ENCODE peak calls at places on chromosomes 5 and 9, in four cellular contexts. I is stomach, A is spleen, Z is astrocyte of the cerebellum. O is an unnamed sample.

GRCh38 chr5:27328480-27328879 is 290.1 kb upstream of the CDH9 start:
- DNase-seq in Z (no peak), I (no peak), A (no peak), O (no peak)

GRCh38 chr5:88833371-88834107 is 49.4 kb downstream of the MEF2C start:
- DNase-seq in Z (peak; percentile 66), I (no peak), A (peak; percentile 52), O (no peak)

GRCh38 chr5:132190161-132190817 is 37.4 kb downstream of the P4HA2 start:
- DNase-seq in A (no peak), I (no peak), Z (peak; percentile 51), O (no peak)

GRCh38 chr5:64585654-64586053 is 79.8 kb downstream of the RGS7BP start:
- DNase-seq in Z (no peak), A (no peak), I (no peak), O (no peak)

GRCh38 chr5:54756796-54757402 is 228.5 kb downstream of the ESM1 start:
- DNase-seq in I (no peak), Z (no peak), A (no peak), O (no peak)

GRCh38 chr9:71147368-71147767 is 25.9 kb upstream of the TRPM3 start:
- DNase-seq in A (no peak), Z (no peak), I (no peak), O (no peak)

GRCh38 chr5:150514708-150515211 is 6.8 kb downstream of the NDST1 start:
- DNase-seq in I (peak; percentile 80), A (no peak), Z (no peak), O (no peak)

GRCh38 chr5:151740336-151740942 is 18.0 kb downstream of the ATOX1 start:
- DNase-seq in Z (peak; percentile 88), I (peak; percentile 29), A (no peak), O (no peak)

GRCh38 chr5:98735806-98736507 is 37.5 kb upstream of the RGMB start:
- DNase-seq in A (no peak), Z (no peak), I (no peak), O (no peak)

GRCh38 chr5:118068886-118069285 is 919.5 kb downstream of the DTWD2 start:
- DNase-seq in Z (no peak), A (no peak), I (no peak), O (no peak)

GRCh38 chr5:89315194-89315593 is 432.2 kb upstream of the MEF2C start:
- DNase-seq in I (no peak), Z (peak; percentile 82), A (no peak), O (no peak)

GRCh38 chr5:68738236-68738635 is 355.6 kb upstream of the SLC30A5 start:
- DNase-seq in A (no peak), Z (no peak), I (no peak), O (peak; percentile 49)

GRCh38 chr9:133107245-133107722 is 13.8 kb downstream of the RALGDS start:
- DNase-seq in A (peak; percentile 47), I (no peak), Z (no peak), O (peak; percentile 43)

GRCh38 chr5:138844812-138845513 is 30.2 kb downstream of the LRRTM2 start:
- DNase-seq in A (no peak), Z (peak; percentile 59), I (no peak), O (no peak)

GRCh38 chr9:88534456-88535225 is at the start of gene NXNL2:
- DNase-seq in A (peak; percentile 79), I (peak; percentile 77), Z (peak; percentile 44), O (peak; percentile 90)

GRCh38 chr5:33539192-33539591 is 98.4 kb downstream of the TARS1 start:
- DNase-seq in A (no peak), Z (no peak), I (no peak), O (no peak)

GRCh38 chr9:137138701-137139467 is at the start of gene GRIN1:
- DNase-seq in I (no peak), A (no peak), Z (no peak), O (no peak)

GRCh38 chr5:120454094-120454798 is 9.9 kb upstream of the PRR16 start:
- DNase-seq in I (no peak), A (no peak), Z (peak; percentile 92), O (no peak)

GRCh38 chr9:22158983-22159382 is 149.9 kb upstream of the CDKN2B start:
- DNase-seq in A (no peak), Z (no peak), I (peak; percentile 27), O (no peak)

GRCh38 chr9:33289501-33289900 is 815 bp upstream of the NFX1 start:
- DNase-seq in A (peak; percentile 84), Z (no peak), I (no peak), O (no peak)

GRCh38 chr9:131728961-131729360 is 10.9 kb downstream of the RAPGEF1 start:
- DNase-seq in A (peak; percentile 88), Z (no peak), I (no peak), O (no peak)
- H3K4me3 ChIP-seq in A (peak overlapping the region; percentile 49), Z (no peak overlapping the region), I (no peak overlapping the region), O (no peak overlapping the region)

GRCh38 chr9:35606138-35606504 is 1.1 kb downstream of the TESK1 start:
- DNase-seq in Z (no peak), I (no peak), A (no peak), O (no peak)

GRCh38 chr9:35603986-35604577 is 980 bp upstream of the TESK1 start:
- DNase-seq in Z (peak; percentile 99), A (peak; percentile 100), I (peak; percentile 100), O (peak; percentile 99)

GRCh38 chr9:35604578-35605335 is at the start of gene TESK1:
- DNase-seq in Z (no peak), A (peak; percentile 96), I (peak; percentile 89), O (peak; percentile 86)

GRCh38 chr9:35605336-35606137 is 475 bp downstream of the TESK1 start:
- DNase-seq in I (no peak), A (peak; percentile 91), Z (no peak), O (no peak)

GRCh38 chr9:35603506-35603985 is 1.5 kb upstream of the TESK1 start:
- DNase-seq in A (peak; percentile 82), Z (no peak), I (peak; percentile 56), O (no peak)
- H3K4me3 ChIP-seq in A (peak overlapping the region; percentile 92), Z (peak overlapping the region; percentile 40), I (peak overlapping the region; percentile 93), O (peak overlapping the region; percentile 23)

GRCh38 chr5:115623632-115624031 is 2.2 kb downstream of the TMED7 start:
- DNase-seq in I (no peak), A (no peak), Z (no peak), O (no peak)
- H3K4me3 ChIP-seq in I (peak overlapping the region; percentile 87), A (peak overlapping the region; percentile 86), Z (peak overlapping the region; percentile 89), O (peak overlapping the region; percentile 69)

GRCh38 chr5:6349387-6349786 is 29.0 kb downstream of the MED10 start:
- DNase-seq in I (no peak), A (no peak), Z (no peak), O (no peak)

GRCh38 chr5:6350277-6351090 is 27.9 kb downstream of the MED10 start:
- DNase-seq in I (no peak), A (no peak), Z (no peak), O (no peak)

GRCh38 chr5:6348476-6349000 is 29.8 kb downstream of the MED10 start:
- DNase-seq in Z (no peak), I (no peak), A (no peak), O (no peak)

GRCh38 chr5:6347165-6347564 is 31.2 kb downstream of the MED10 start:
- DNase-seq in Z (no peak), I (no peak), A (no peak), O (peak; percentile 52)

GRCh38 chr5:6347673-6348072 is 30.7 kb downstream of the MED10 start:
- DNase-seq in A (no peak), I (no peak), Z (no peak), O (peak; percentile 41)
- H3K4me3 ChIP-seq in A (no peak overlapping the region), I (no peak overlapping the region), Z (no peak overlapping the region), O (no peak overlapping the region)

DNA sequence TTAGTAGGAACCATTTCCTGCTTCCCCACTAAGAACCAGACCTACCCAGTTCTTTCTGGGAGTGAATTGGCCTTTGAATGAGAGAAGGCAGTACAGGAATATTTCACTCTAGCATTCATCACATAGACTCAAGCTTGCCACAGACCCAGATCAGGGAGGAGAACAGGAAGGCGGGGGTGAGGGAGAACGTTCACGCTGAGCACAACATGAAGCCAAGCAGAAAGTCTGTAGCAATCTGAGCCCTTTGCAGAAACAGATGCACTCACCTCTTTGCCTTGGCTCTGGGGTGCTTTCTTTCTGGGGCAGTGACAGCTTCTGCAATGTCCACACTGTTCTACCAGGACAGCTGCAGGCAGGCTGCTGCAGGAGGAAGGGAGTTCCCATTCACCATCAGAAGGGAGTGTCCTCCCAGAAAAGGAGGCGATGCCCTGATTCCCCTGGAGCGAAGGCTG is 11.5 kb upstream of the FGF1 start:
- DNase-seq in Z (no peak), A (no peak), I (no peak), O (no peak)
- H3K4me3 ChIP-seq in Z (no peak overlapping the region), A (no peak overlapping the region), I (no peak overlapping the region), O (no peak overlapping the region)

DNA sequence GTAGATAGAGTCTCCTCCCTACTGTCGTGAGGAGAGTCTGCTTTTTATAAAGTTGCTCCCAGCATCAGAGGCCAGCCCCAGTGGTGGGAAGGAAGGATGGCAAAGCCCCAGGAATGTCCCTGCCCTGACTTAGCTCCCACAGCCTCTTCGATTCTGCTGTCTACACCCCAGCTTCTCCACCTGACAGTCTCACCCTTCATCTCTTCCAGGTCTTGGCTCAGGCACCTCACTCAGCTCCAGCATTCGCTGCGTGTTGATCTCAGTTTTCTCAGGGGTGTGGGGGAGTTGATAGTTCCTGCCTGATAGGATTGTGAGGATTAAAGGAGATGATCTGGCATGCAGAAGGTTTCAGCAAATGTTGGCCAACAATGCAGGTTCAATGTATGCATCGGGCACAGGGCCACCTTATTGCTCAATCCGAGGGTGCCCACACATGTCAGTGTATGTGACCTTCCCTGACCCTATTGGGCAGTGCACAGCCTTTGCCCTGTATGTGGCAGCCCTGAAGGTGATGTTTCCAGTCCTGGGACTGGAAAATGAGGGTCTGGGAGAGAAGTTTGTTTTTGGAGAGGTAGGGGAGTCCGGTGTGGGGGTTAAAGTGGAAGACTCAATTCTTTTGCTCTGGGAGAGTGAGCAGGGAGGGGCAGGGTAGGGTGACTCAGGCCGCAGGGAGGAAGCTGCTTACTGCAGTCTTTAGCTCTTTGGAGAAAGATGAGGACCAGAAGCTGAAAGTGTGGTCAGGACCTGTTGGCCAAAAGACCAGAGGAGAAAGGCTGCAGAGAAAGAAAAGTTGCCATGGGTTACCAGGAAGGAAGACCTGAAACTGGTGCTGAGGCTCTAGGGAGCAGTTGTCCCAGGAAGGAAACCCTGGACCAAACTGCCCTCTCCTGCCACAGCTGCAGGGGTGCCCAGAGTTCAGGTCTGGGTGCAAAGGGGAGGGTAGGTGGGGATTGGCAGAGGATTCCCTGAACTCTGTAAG is 153.2 kb downstream of the MACROH2A1 start:
- DNase-seq in A (no peak), Z (no peak), I (peak; percentile 23), O (peak; percentile 85)
- H3K4me3 ChIP-seq in A (no peak overlapping the region), Z (no peak overlapping the region), I (no peak overlapping the region), O (no peak overlapping the region)

GRCh38 chr5:155013526-155013925 is at the start of gene KIF4B:
- DNase-seq in I (no peak), Z (no peak), A (no peak), O (no peak)
- H3K4me3 ChIP-seq in I (no peak within 1 kb of the TSS), Z (no peak within 1 kb of the TSS), A (no peak within 1 kb of the TSS), O (no peak within 1 kb of the TSS)